ENCODE peak calls at places on chromosomes 11 and 22, in four cellular contexts. D, L, J and E are unnamed samples.
A peak's percentile ranks its signal among the peaks of the same experiment; 100 is the strongest.

GRCh38 chr11:116312560-116313340 is 460.0 kb downstream of the BUD13 start:
- DNase-seq in D (peak; percentile 83), L (peak; percentile 63), J (peak; percentile 29), E (no peak)

GRCh38 chr11:121036981-121037380 is 13.1 kb downstream of the TBCEL start:
- DNase-seq in D (no peak), L (no peak), J (no peak), E (no peak)

GRCh38 chr11:116703421-116703820 is 69.4 kb downstream of the BUD13 start:
- DNase-seq in D (peak; percentile 69), L (no peak), J (no peak), E (no peak)

GRCh38 chr11:46489668-46490560 is 98.3 kb upstream of the CHRM4 start:
- DNase-seq in D (no peak), L (no peak), J (peak; percentile 56), E (no peak)

GRCh38 chr11:75101424-75102128 is 4.9 kb upstream of the OR2AT4 start:
- DNase-seq in D (no peak), L (no peak), J (no peak), E (no peak)

GRCh38 chr11:18452927-18453326 is 2.7 kb upstream of the LDHAL6A start:
- DNase-seq in D (no peak), L (no peak), J (peak; percentile 4), E (no peak)

GRCh38 chr22:25909988-25910387 is 168.0 kb downstream of the MYO18B start:
- DNase-seq in D (no peak), L (no peak), J (no peak), E (no peak)

GRCh38 chr11:131027501-131027900 is 111.2 kb upstream of the SNX19 start:
- DNase-seq in D (no peak), L (no peak), J (no peak), E (no peak)

GRCh38 chr11:110069158-110069737 is 23.9 kb upstream of the ZC3H12C start:
- DNase-seq in D (no peak), L (peak; percentile 44), J (peak; percentile 61), E (no peak)

GRCh38 chr11:47215366-47215925 is 672 bp downstream of the DDB2 start:
- DNase-seq in D (no peak), L (no peak), J (no peak), E (no peak)

GRCh38 chr11:95788921-95789505 is 569 bp downstream of the FAM76B start:
- DNase-seq in D (no peak), L (peak; percentile 19), J (peak; percentile 46), E (peak; percentile 95)

GRCh38 chr11:88377151-88377550 is 39.6 kb upstream of the CTSC start:
- DNase-seq in D (no peak), L (no peak), J (no peak), E (no peak)

GRCh38 chr11:120137611-120138521 is at the start of gene TRIM29:
- DNase-seq in D (peak; percentile 64), L (no peak), J (no peak), E (peak; percentile 89)

GRCh38 chr11:47355283-47356128 is 3.0 kb upstream of the MYBPC3 start:
- DNase-seq in D (peak; percentile 90), L (peak; percentile 93), J (peak; percentile 88), E (no peak)

GRCh38 chr11:85855341-85855656 is at the start of gene CCDC83:
- DNase-seq in D (no peak), L (no peak), J (peak; percentile 4), E (no peak)

GRCh38 chr11:35144103-35144741 is 5.3 kb downstream of the CD44 start:
- DNase-seq in D (peak; percentile 89), L (no peak), J (peak; percentile 81), E (no peak)

GRCh38 chr11:109033627-109034340 is 368.9 kb downstream of the DDX10 start:
- DNase-seq in D (no peak), L (no peak), J (peak; percentile 96), E (no peak)

GRCh38 chr11:66067640-66068039 is 2.4 kb upstream of the PACS1 start:
- DNase-seq in D (no peak), L (no peak), J (no peak), E (no peak)

GRCh38 chr22:25833676-25834075 is 91.7 kb downstream of the MYO18B start:
- DNase-seq in D (no peak), L (no peak), J (no peak), E (no peak)

GRCh38 chr11:107017433-107018227 is 646 bp downstream of the GUCY1A2 start:
- DNase-seq in D (peak; percentile 78), L (peak; percentile 72), J (peak; percentile 61), E (peak; percentile 73)

GRCh38 chr22:46139895-46140350 is 10.4 kb upstream of the PPARA start:
- DNase-seq in D (peak; percentile 67), L (no peak), J (no peak), E (no peak)

GRCh38 chr11:97451441-97451840 is 1061.6 kb downstream of the JRKL start:
- DNase-seq in D (no peak), L (no peak), J (no peak), E (no peak)

GRCh38 chr22:19590696-19591095 is 66.5 kb upstream of the CLDN5 start:
- DNase-seq in D (peak; percentile 13), L (no peak), J (no peak), E (no peak)

GRCh38 chr11:1372660-1373059 is 17.1 kb upstream of the BRSK2 start:
- DNase-seq in D (no peak), L (no peak), J (no peak), E (peak; percentile 38)

GRCh38 chr11:131695889-131696429 is 325.5 kb downstream of the NTM start:
- DNase-seq in D (no peak), L (no peak), J (no peak), E (no peak)

GRCh38 chr11:119397740-119398139 is 16.2 kb upstream of the USP2 start:
- DNase-seq in D (no peak), L (no peak), J (no peak), E (no peak)

GRCh38 chr11:66011785-66012303 is at the start of gene CST6:
- DNase-seq in D (no peak), L (no peak), J (no peak), E (no peak)

GRCh38 chr22:41469218-41469851 is 418 bp downstream of the ACO2 start:
- DNase-seq in D (no peak), L (no peak), J (no peak), E (no peak)

GRCh38 chr11:12802418-12803085 is 128.3 kb downstream of the TEAD1 start:
- DNase-seq in D (no peak), L (peak; percentile 82), J (peak; percentile 86), E (no peak)

GRCh38 chr11:128553662-128554392 is 33.5 kb downstream of the ETS1 start:
- DNase-seq in D (no peak), L (no peak), J (peak; percentile 32), E (no peak)
- TF ChIP-seq CTCF in D (no peak), L (peak; percentile 28), J (peak; percentile 23), E (peak; percentile 55)

GRCh38 chr11:126510621-126511370 is 155.3 kb downstream of the ST3GAL4 start:
- DNase-seq in D (peak; percentile 29), L (no peak), J (peak; percentile 5), E (no peak)

GRCh38 chr11:126502159-126502558 is 146.7 kb downstream of the ST3GAL4 start:
- DNase-seq in D (no peak), L (no peak), J (no peak), E (no peak)

GRCh38 chr11:126502982-126503381 is 147.5 kb downstream of the ST3GAL4 start:
- DNase-seq in D (no peak), L (no peak), J (no peak), E (no peak)

GRCh38 chr11:126507646-126508045 is 152.2 kb downstream of the ST3GAL4 start:
- DNase-seq in D (no peak), L (no peak), J (no peak), E (peak; percentile 53)

DNA sequence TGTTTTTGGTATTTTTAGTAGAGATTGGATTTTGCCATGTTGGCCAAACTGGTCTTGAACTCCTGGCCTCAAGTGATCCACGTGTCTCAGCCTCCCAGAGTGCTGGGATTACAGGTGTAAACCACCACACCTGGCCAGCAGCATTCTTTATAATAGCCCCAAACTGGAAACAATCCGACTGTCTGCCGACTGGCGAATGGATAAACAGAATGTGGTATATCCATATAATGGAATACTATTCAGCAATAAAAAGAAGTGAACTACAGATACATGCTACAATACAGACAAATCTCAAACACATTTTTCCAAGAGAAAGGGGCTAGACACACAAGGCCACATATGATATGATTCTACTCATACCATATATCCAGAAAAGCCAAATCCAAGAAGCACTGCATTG is 151.3 kb downstream of the ST3GAL4 start:
- DNase-seq in D (no peak), L (no peak), J (no peak), E (no peak)
- TF ChIP-seq CTCF in D (no peak), L (no peak), J (no peak), E (no peak)

GRCh38 chr11:77066229-77067023 is at the start of gene CAPN5:
- DNase-seq in D (peak; percentile 95), L (peak; percentile 90), J (peak; percentile 93), E (peak; percentile 93)
- TF ChIP-seq CTCF in D (peak; percentile 31), L (peak; percentile 43), J (peak; percentile 35), E (peak; percentile 65)

DNA sequence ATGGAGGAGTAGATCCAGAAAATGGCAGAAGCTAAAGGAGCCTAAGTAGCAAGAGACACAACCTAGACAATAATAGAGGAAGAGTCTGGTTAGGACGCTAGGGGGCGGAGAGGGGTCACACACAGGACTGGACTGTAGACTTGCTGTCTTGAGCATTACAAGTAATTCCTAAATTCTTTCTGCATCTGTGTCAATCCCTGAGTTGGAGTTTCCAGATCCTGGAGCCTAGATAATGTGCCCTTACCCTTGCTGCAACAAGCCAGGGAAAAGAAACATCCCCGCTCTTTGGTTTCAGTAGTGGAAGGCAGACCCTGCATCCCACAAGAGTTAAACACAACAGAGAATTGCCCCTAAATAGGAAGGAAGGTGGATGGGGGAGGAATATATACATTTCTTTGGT is 14.9 kb upstream of the CCDC73 start:
- DNase-seq in D (peak; percentile 79), L (peak; percentile 44), J (peak; percentile 77), E (no peak)
- TF ChIP-seq CTCF in D (peak; percentile 54), L (peak; percentile 48), J (peak; percentile 88), E (peak; percentile 83)

DNA sequence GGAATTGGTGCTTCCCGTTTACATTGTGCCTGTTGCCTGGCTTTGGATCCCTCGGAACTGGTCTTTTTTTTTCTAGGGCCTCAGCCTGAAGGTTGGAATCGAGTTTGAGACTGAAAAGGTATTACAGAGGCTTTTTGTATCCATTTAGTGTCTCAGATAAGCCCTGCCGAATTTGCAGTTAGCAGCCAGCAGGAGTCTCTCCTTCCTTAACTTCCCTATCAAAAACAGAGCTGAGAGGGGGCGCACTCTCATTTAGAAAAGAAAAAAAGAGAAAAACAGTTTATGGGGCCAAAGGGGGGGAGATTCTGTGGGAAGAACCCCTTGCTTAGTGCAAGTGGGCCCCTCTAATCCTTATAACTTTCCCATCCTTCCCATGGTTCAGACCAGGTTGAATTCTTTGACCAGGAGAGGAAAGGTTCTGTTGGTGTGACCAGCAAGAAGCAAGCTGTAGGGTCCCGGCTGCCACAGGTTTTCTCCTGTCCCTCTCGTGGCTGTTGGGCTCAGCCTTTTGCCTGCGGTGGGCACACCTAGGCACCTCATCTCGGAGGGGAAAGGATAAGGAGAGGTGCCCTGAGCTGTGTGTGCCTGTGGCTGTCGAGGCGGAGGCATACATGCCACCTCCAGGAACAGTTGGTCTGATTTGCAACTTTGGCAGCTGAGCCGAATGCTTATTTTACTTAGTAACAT is 565.1 kb upstream of the CNTN5 start:
- DNase-seq in D (no peak), L (no peak), J (no peak), E (no peak)
- TF ChIP-seq CTCF in D (no peak), L (no peak), J (no peak), E (no peak)